ENCODE peak calls at places on chromosomes 7 and 10, in four cellular contexts. L, K, X and E are unnamed samples.

GRCh38 chr10:34628174-34628802 is 186.8 kb downstream of the PARD3 start:
- DNase-seq in L (no peak), K (no peak), X (peak; percentile 39), E (no peak)

GRCh38 chr10:1198453-1199344 is 142.5 kb downstream of the WDR37 start:
- DNase-seq in L (no peak), K (no peak), X (no peak), E (no peak)

GRCh38 chr10:15344876-15345285 is 26.2 kb downstream of the FAM171A1 start:
- DNase-seq in L (peak; percentile 60), K (no peak), X (peak; percentile 97), E (no peak)

GRCh38 chr7:133434246-133434865 is 181.5 kb downstream of the EXOC4 start:
- DNase-seq in L (no peak), K (no peak), X (peak; percentile 68), E (no peak)

GRCh38 chr10:132192991-132193670 is 6.4 kb downstream of the DPYSL4 start:
- DNase-seq in L (no peak), K (no peak), X (no peak), E (no peak)

GRCh38 chr10:17479822-17480221 is 25.4 kb upstream of the ST8SIA6 start:
- DNase-seq in L (no peak), K (no peak), X (no peak), E (no peak)

GRCh38 chr10:70561051-70561450 is 41.5 kb downstream of the PRF1 start:
- DNase-seq in L (no peak), K (no peak), X (no peak), E (no peak)

GRCh38 chr10:33314788-33315561 is 19.5 kb downstream of the NRP1 start:
- DNase-seq in L (peak; percentile 52), K (no peak), X (peak; percentile 66), E (peak; percentile 90)

GRCh38 chr10:113131611-113132330 is 181.7 kb downstream of the TCF7L2 start:
- DNase-seq in L (no peak), K (no peak), X (peak; percentile 95), E (no peak)

GRCh38 chr10:32065871-32066270 is 9.6 kb upstream of the KIF5B start:
- DNase-seq in L (no peak), K (no peak), X (peak; percentile 79), E (no peak)